ENCODE peak calls at places on chromosome 21, in five cellular contexts. V is neural progenitor cell, O is heart right ventricle, F is pancreas, W is RWPE1. A is an unnamed sample.

GRCh38 chr21:41692216-41692615 is 74.6 kb downstream of the RIPK4 start:
- DNase-seq in V (no peak), O (no peak), F (no peak), W (no peak), A (no peak)

GRCh38 chr21:41360072-41360821 is 1.6 kb upstream of the MX2 start:
- DNase-seq in V (peak; percentile 50), O (no peak), F (peak; percentile 67), W (no peak), A (no peak)

GRCh38 chr21:38917045-38917774 is 111.5 kb downstream of the ETS2 start:
- DNase-seq in V (no peak), O (no peak), F (no peak), W (no peak), A (no peak)

GRCh38 chr21:27813750-27814149 is 846.9 kb upstream of the ADAMTS5 start:
- DNase-seq in V (peak; percentile 2), O (peak; percentile 9), F (no peak), W (no peak), A (no peak)

GRCh38 chr21:21102874-21103273 is 104.7 kb downstream of the NCAM2 start:
- DNase-seq in V (no peak), O (no peak), F (no peak), W (no peak), A (no peak)

GRCh38 chr21:27362249-27362648 is 395.4 kb upstream of the ADAMTS5 start:
- DNase-seq in V (no peak), O (no peak), F (no peak), W (no peak), A (no peak)

GRCh38 chr21:32008714-32009113 is 135.9 kb downstream of the HUNK start:
- DNase-seq in V (no peak), O (no peak), F (no peak), W (no peak), A (no peak)

GRCh38 chr21:23475518-23476189 is 2131.6 kb downstream of the MRPL39 start:
- DNase-seq in V (no peak), O (no peak), F (no peak), W (no peak), A (no peak)

GRCh38 chr21:28069446-28069845 is 923.2 kb downstream of the LTN1 start:
- DNase-seq in V (peak; percentile 57), O (no peak), F (no peak), W (no peak), A (no peak)

GRCh38 chr21:32463889-32464300 is 51.4 kb downstream of the EVA1C start:
- DNase-seq in V (no peak), O (no peak), F (no peak), W (peak; percentile 40), A (no peak)

GRCh38 chr21:34576043-34576466 is 38.9 kb downstream of the RCAN1 start:
- DNase-seq in V (no peak), O (peak; percentile 45), F (no peak), W (peak; percentile 44), A (no peak)

GRCh38 chr21:38806942-38807284 is 1.2 kb downstream of the ETS2 start:
- DNase-seq in V (no peak), O (no peak), F (no peak), W (no peak), A (no peak)

GRCh38 chr21:19322360-19322759 is 918.8 kb upstream of the TMPRSS15 start:
- DNase-seq in V (no peak), O (no peak), F (no peak), W (no peak), A (no peak)

GRCh38 chr21:44443891-44444285 is 11.4 kb upstream of the LRRC3 start:
- DNase-seq in V (no peak), O (no peak), F (peak; percentile 17), W (no peak), A (peak; percentile 46)

GRCh38 chr21:25426580-25426979 is 180.7 kb downstream of the MRPL39 start:
- DNase-seq in V (no peak), O (no peak), F (no peak), W (no peak), A (no peak)

GRCh38 chr21:44773291-44773932 is 28.2 kb downstream of the UBE2G2 start:
- DNase-seq in V (no peak), O (no peak), F (no peak), W (no peak), A (no peak)

GRCh38 chr21:35578831-35579470 is 481.4 kb downstream of the SETD4 start:
- DNase-seq in V (no peak), O (no peak), F (no peak), W (no peak), A (no peak)

GRCh38 chr21:35189077-35189863 is 140.2 kb upstream of the RUNX1 start:
- DNase-seq in V (no peak), O (no peak), F (no peak), W (no peak), A (no peak)

GRCh38 chr21:44013380-44014088 is 1.4 kb downstream of the TRAPPC10 start:
- DNase-seq in V (no peak), O (no peak), F (no peak), W (no peak), A (no peak)

GRCh38 chr21:32333953-32334673 is 35.5 kb downstream of the MRAP start:
- DNase-seq in V (no peak), O (no peak), F (no peak), W (no peak), A (no peak)

GRCh38 chr21:34959607-34960006 is 89.5 kb downstream of the RUNX1 start:
- DNase-seq in V (no peak), O (no peak), F (no peak), W (no peak), A (no peak)

GRCh38 chr21:43975469-43976098 is 36.5 kb upstream of the TRAPPC10 start:
- DNase-seq in V (peak; percentile 74), O (peak; percentile 73), F (peak; percentile 78), W (peak; percentile 64), A (no peak)

GRCh38 chr21:45078877-45079281 is 4.5 kb downstream of the ADARB1 start:
- DNase-seq in V (no peak), O (no peak), F (no peak), W (no peak), A (no peak)

GRCh38 chr21:15197696-15198095 is 132.9 kb upstream of the NRIP1 start:
- DNase-seq in V (no peak), O (no peak), F (no peak), W (no peak), A (no peak)

GRCh38 chr21:15203740-15204139 is 138.9 kb upstream of the NRIP1 start:
- DNase-seq in V (no peak), O (no peak), F (no peak), W (no peak), A (no peak)

GRCh38 chr21:15195768-15196167 is 131.0 kb upstream of the NRIP1 start:
- DNase-seq in V (no peak), O (no peak), F (no peak), W (no peak), A (no peak)

GRCh38 chr21:15199414-15199813 is 134.6 kb upstream of the NRIP1 start:
- DNase-seq in V (peak; percentile 7), O (no peak), F (no peak), W (no peak), A (no peak)

GRCh38 chr21:15199940-15200339 is 135.1 kb upstream of the NRIP1 start:
- DNase-seq in V (no peak), O (no peak), F (no peak), W (no peak), A (no peak)
- H3K27ac ChIP-seq in V (no peak overlapping the region), O (no peak overlapping the region), F (no peak overlapping the region), W (no peak overlapping the region), A (no peak overlapping the region)

DNA sequence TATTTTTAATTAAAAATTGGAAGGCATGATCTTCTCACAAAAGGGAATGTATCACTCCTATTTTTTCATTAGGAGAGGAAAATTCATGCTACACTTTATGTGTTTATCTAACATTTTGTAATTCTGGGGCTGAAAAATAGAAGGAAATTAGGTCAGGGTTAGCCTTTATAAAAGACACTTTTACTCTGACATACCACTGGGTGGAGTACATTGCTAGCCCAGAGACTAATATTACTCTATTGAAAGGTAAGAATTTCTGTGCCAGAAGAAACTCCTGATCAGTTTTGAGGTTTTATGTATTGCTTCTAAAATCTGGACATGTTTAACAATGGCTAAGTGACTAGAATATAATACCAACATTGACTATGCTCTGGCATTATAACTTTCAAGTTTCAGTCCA is 724.6 kb downstream of the USP25 start:
- DNase-seq in V (no peak), O (no peak), F (no peak), W (no peak), A (no peak)
- TF ChIP-seq CTCF in V (peak; percentile 26), O (no peak), F (no peak), W (peak; percentile 5), A (peak; percentile 43)

GRCh38 chr21:29656504-29657227 is 283.1 kb downstream of the GRIK1 start:
- DNase-seq in V (no peak), O (no peak), F (no peak), W (peak; percentile 4), A (no peak)
- H3K27ac ChIP-seq in V (no peak overlapping the region), O (no peak overlapping the region), F (no peak overlapping the region), W (no peak overlapping the region), A (peak overlapping the region; percentile 14)

GRCh38 chr21:40047211-40047610 is 180.0 kb downstream of the PCP4 start:
- DNase-seq in V (no peak), O (no peak), F (no peak), W (no peak), A (no peak)

GRCh38 chr21:40041446-40041845 is 174.2 kb downstream of the PCP4 start:
- DNase-seq in V (no peak), O (no peak), F (no peak), W (no peak), A (no peak)

GRCh38 chr21:40047993-40048730 is 180.9 kb downstream of the PCP4 start:
- DNase-seq in V (no peak), O (no peak), F (no peak), W (no peak), A (no peak)

GRCh38 chr21:40043866-40044265 is 176.6 kb downstream of the PCP4 start:
- DNase-seq in V (no peak), O (no peak), F (no peak), W (no peak), A (no peak)

GRCh38 chr21:40043423-40043822 is 176.2 kb downstream of the PCP4 start:
- DNase-seq in V (no peak), O (no peak), F (no peak), W (no peak), A (no peak)
- TF ChIP-seq CTCF in V (no peak), O (no peak), F (no peak), W (no peak), A (no peak)

GRCh38 chr21:42880352-42880751 is 1.0 kb upstream of the WDR4 start:
- DNase-seq in V (no peak), O (no peak), F (no peak), W (no peak), A (no peak)
- H3K27ac ChIP-seq in V (no peak overlapping the region), O (no peak overlapping the region), F (no peak overlapping the region), W (no peak overlapping the region), A (no peak overlapping the region)

DNA sequence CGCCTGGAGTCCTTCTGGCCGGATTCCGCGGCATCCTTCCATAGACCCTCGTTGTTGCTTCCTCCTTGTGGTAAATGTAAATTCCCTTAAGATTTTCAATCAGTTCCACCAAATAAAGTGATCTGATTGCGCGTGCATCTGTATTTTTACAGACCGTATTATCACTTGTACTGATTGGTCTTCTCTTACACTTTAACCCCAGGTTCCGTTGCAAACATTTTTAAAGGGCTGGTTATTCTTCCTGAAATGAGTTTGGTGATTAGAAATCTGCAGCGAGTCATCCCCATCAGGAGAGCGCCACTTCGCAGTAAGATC is 483 bp downstream of the YBEY start:
- DNase-seq in V (peak; percentile 21), O (no peak), F (no peak), W (no peak), A (no peak)
- TF ChIP-seq CTCF in V (no peak), O (no peak), F (no peak), W (no peak), A (no peak)

A was measured in RWPE2.